ENCODE peak calls at places on chromosomes 3 and 15, in six cellular contexts. One of them, this sample, is unnamed.

GRCh38 chr15:100995471-100996430 is 76.6 kb downstream of the LRRK1 start:
- ATAC-seq in upper lobe of left lung: peak
- ATAC-seq in A549: no peak
- ATAC-seq in K562: no peak
- ATAC-seq in HepG2: no peak
- ATAC-seq in GM12878: no peak
- ATAC-seq in this sample: no peak

GRCh38 chr3:20197775-20198174 is 11.8 kb upstream of the SGO1 start:
- ATAC-seq in upper lobe of left lung: no peak
- ATAC-seq in A549: no peak
- ATAC-seq in K562: no peak
- ATAC-seq in HepG2: no peak
- ATAC-seq in GM12878: no peak
- ATAC-seq in this sample: no peak

GRCh38 chr15:99967841-99968371 is 234.7 kb upstream of the LYSMD4 start:
- ATAC-seq in upper lobe of left lung: no peak
- ATAC-seq in A549: no peak
- ATAC-seq in K562: no peak
- ATAC-seq in HepG2: no peak
- ATAC-seq in GM12878: no peak
- ATAC-seq in this sample: no peak

GRCh38 chr3:23999012-23999641 is 54.0 kb downstream of the NR1D2 start:
- ATAC-seq in upper lobe of left lung: no peak
- ATAC-seq in A549: peak
- ATAC-seq in K562: peak
- ATAC-seq in HepG2: peak
- ATAC-seq in GM12878: peak
- ATAC-seq in this sample: no peak

GRCh38 chr3:183817639-183818038 is 7.7 kb downstream of the MAP6D1 start:
- ATAC-seq in upper lobe of left lung: no peak
- ATAC-seq in A549: no peak
- ATAC-seq in K562: no peak
- ATAC-seq in HepG2: no peak
- ATAC-seq in GM12878: no peak
- ATAC-seq in this sample: no peak

GRCh38 chr15:63231717-63232116 is 42.3 kb downstream of the RAB8B start:
- ATAC-seq in upper lobe of left lung: no peak
- ATAC-seq in A549: no peak
- ATAC-seq in K562: no peak
- ATAC-seq in HepG2: no peak
- ATAC-seq in GM12878: no peak
- ATAC-seq in this sample: peak

GRCh38 chr3:47318921-47319320 is 36.2 kb downstream of the KLHL18 start:
- ATAC-seq in upper lobe of left lung: no peak
- ATAC-seq in A549: no peak
- ATAC-seq in K562: no peak
- ATAC-seq in HepG2: no peak
- ATAC-seq in GM12878: no peak
- ATAC-seq in this sample: no peak

GRCh38 chr15:71891026-71891425 is 80.7 kb downstream of the NR2E3 start:
- ATAC-seq in upper lobe of left lung: no peak
- ATAC-seq in A549: no peak
- ATAC-seq in K562: no peak
- ATAC-seq in HepG2: no peak
- ATAC-seq in GM12878: no peak
- ATAC-seq in this sample: no peak

GRCh38 chr15:89051875-89052274 is 36.4 kb upstream of the ABHD2 start:
- ATAC-seq in upper lobe of left lung: no peak
- ATAC-seq in A549: no peak
- ATAC-seq in K562: no peak
- ATAC-seq in HepG2: no peak
- ATAC-seq in GM12878: no peak
- ATAC-seq in this sample: peak

GRCh38 chr15:59622289-59622688 is 10.7 kb downstream of the GCNT3 start:
- ATAC-seq in upper lobe of left lung: no peak
- ATAC-seq in A549: peak
- ATAC-seq in K562: peak
- ATAC-seq in HepG2: peak
- ATAC-seq in GM12878: peak
- ATAC-seq in this sample: no peak

GRCh38 chr3:48430359-48431101 is 644 bp upstream of the PLXNB1 start:
- ATAC-seq in upper lobe of left lung: peak
- ATAC-seq in A549: no peak
- ATAC-seq in K562: no peak
- ATAC-seq in HepG2: peak
- ATAC-seq in GM12878: no peak
- ATAC-seq in this sample: peak

GRCh38 chr3:152317956-152318355 is 49.2 kb downstream of the MBNL1 start:
- ATAC-seq in upper lobe of left lung: no peak
- ATAC-seq in A549: no peak
- ATAC-seq in K562: no peak
- ATAC-seq in HepG2: no peak
- ATAC-seq in GM12878: no peak
- ATAC-seq in this sample: peak

GRCh38 chr3:151169700-151170224 is 33.3 kb downstream of the GPR171 start:
- ATAC-seq in upper lobe of left lung: peak
- ATAC-seq in A549: no peak
- ATAC-seq in K562: no peak
- ATAC-seq in HepG2: no peak
- ATAC-seq in GM12878: peak
- ATAC-seq in this sample: peak

GRCh38 chr3:79390352-79390751 is 377.4 kb downstream of the ROBO1 start:
- ATAC-seq in upper lobe of left lung: no peak
- ATAC-seq in A549: no peak
- ATAC-seq in K562: no peak
- ATAC-seq in HepG2: no peak
- ATAC-seq in GM12878: no peak
- ATAC-seq in this sample: no peak

GRCh38 chr3:57029924-57030323 is 30.5 kb upstream of the SPATA12 start:
- ATAC-seq in upper lobe of left lung: no peak
- ATAC-seq in A549: no peak
- ATAC-seq in K562: no peak
- ATAC-seq in HepG2: peak
- ATAC-seq in GM12878: no peak
- ATAC-seq in this sample: no peak

GRCh38 chr3:9108876-9109569 is 140.4 kb downstream of the SRGAP3 start:
- ATAC-seq in upper lobe of left lung: no peak
- ATAC-seq in A549: no peak
- ATAC-seq in K562: peak
- ATAC-seq in HepG2: no peak
- ATAC-seq in GM12878: no peak
- ATAC-seq in this sample: peak

GRCh38 chr15:98551936-98552562 is 96.3 kb upstream of the IGF1R start:
- ATAC-seq in upper lobe of left lung: no peak
- ATAC-seq in A549: no peak
- ATAC-seq in K562: no peak
- ATAC-seq in HepG2: no peak
- ATAC-seq in GM12878: no peak
- ATAC-seq in this sample: no peak

GRCh38 chr3:119098620-119099222 is 47.2 kb upstream of the TEX55 start:
- ATAC-seq in upper lobe of left lung: no peak
- ATAC-seq in A549: peak
- ATAC-seq in K562: peak
- ATAC-seq in HepG2: no peak
- ATAC-seq in GM12878: peak
- ATAC-seq in this sample: no peak

GRCh38 chr15:89139613-89140499 is 51.6 kb downstream of the ABHD2 start:
- ATAC-seq in upper lobe of left lung: peak
- ATAC-seq in A549: peak
- ATAC-seq in K562: peak
- ATAC-seq in HepG2: peak
- ATAC-seq in GM12878: no peak
- ATAC-seq in this sample: no peak

GRCh38 chr3:125079675-125080045 is 23.9 kb upstream of the HEG1 start:
- ATAC-seq in upper lobe of left lung: no peak
- ATAC-seq in A549: peak
- ATAC-seq in K562: no peak
- ATAC-seq in HepG2: no peak
- ATAC-seq in GM12878: no peak
- ATAC-seq in this sample: no peak

GRCh38 chr15:36050899-36051298 is 504.9 kb upstream of the DPH6 start:
- ATAC-seq in upper lobe of left lung: no peak
- ATAC-seq in A549: no peak
- ATAC-seq in K562: no peak
- ATAC-seq in HepG2: no peak
- ATAC-seq in GM12878: no peak
- ATAC-seq in this sample: no peak

GRCh38 chr15:96440978-96441377 is 110.5 kb downstream of the NR2F2 start:
- ATAC-seq in upper lobe of left lung: no peak
- ATAC-seq in A549: no peak
- ATAC-seq in K562: peak
- ATAC-seq in HepG2: no peak
- ATAC-seq in GM12878: no peak
- ATAC-seq in this sample: no peak

DNA sequence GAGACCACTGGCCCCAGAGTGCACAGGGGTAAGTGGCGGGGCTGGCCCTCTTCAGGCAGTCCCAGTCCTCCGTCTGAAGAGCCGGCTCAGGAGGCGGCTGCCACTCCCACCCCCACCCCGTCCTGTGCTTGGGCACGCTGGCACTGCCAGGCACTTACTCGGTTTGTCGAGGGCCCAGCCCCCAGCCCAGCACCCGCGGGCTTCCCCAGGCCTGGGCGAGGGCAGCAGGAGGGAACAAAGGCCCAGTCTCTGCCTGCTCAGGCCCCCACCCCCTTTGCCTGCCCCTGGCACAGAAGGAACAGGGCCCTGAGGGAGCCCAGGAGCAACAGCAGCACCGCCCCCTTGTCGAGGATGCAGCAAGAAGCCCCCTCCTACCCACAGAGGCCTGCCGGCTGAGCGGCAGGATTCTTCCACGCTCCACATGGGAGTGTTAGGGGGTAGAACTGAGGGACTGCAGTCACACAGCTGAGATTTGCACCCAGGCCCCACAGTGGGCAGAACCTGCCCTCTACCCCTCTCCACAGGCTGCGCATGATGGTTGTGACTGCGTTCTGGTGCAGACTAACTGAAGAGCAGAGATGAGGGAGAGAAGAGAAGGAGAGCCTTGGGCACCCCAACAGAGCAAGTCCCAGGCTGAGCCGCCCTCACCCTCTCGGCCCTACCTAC is 8.9 kb downstream of the DUSP7 start:
- ATAC-seq in upper lobe of left lung: peak
- ATAC-seq in A549: peak
- ATAC-seq in K562: no peak
- ATAC-seq in HepG2: no peak
- ATAC-seq in GM12878: no peak
- ATAC-seq in this sample: no peak
- TF ChIP-seq POLR2A in upper lobe of left lung: no peak
- TF ChIP-seq POLR2A in A549: no peak
- TF ChIP-seq POLR2A in K562: no peak
- TF ChIP-seq POLR2A in HepG2: no peak
- TF ChIP-seq POLR2A in GM12878: no peak
- TF ChIP-seq POLR2A in this sample: no peak

GRCh38 chr3:196108075-196108743 is 26.3 kb upstream of the TFRC start:
- ATAC-seq in upper lobe of left lung: no peak
- ATAC-seq in A549: no peak
- ATAC-seq in K562: peak
- ATAC-seq in HepG2: peak
- ATAC-seq in GM12878: no peak
- ATAC-seq in this sample: no peak
- TF ChIP-seq EP300 in upper lobe of left lung: no peak
- TF ChIP-seq EP300 in A549: no peak
- TF ChIP-seq EP300 in K562: peak
- TF ChIP-seq EP300 in HepG2: no peak
- TF ChIP-seq EP300 in GM12878: no peak
- TF ChIP-seq EP300 in this sample: no peak

GRCh38 chr3:4746241-4746958 is 232.8 kb upstream of the BHLHE40 start:
- ATAC-seq in upper lobe of left lung: no peak
- ATAC-seq in A549: peak
- ATAC-seq in K562: no peak
- ATAC-seq in HepG2: no peak
- ATAC-seq in GM12878: no peak
- ATAC-seq in this sample: no peak
- TF ChIP-seq POLR2A in upper lobe of left lung: no peak
- TF ChIP-seq POLR2A in A549: no peak
- TF ChIP-seq POLR2A in K562: no peak
- TF ChIP-seq POLR2A in HepG2: no peak
- TF ChIP-seq POLR2A in GM12878: no peak
- TF ChIP-seq POLR2A in this sample: no peak

DNA sequence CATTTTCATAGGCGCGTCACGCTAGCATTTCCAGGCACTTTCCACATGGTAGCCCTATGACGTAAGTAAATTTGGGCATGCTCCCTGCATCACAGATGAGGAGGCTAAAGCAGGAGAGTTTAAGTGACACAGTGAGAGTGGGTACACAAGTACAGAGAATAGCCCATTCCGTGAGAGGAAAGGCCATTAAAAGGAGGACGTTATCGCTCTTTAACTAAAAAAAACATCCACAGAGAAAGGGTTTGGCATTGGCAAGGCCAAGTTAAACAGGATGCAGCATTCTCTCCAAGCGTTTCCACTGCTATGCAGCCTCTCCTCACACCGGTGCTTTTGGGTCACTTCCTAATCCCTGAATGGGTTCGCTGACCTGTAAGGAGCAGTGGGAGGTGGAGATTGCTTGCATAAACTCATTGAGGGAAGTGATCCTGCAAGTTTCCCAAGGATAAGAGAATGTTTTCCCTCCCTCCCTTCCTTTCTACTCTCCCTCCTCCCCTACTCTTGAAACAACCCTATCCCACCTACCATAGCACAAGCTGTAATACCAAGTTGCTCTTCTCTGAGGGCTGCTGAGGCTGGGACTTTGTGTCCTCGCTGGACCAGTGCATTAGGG is 147.7 kb downstream of the VGLL4 start:
- ATAC-seq in upper lobe of left lung: peak
- ATAC-seq in A549: no peak
- ATAC-seq in K562: no peak
- ATAC-seq in HepG2: no peak
- ATAC-seq in GM12878: no peak
- ATAC-seq in this sample: peak
- TF ChIP-seq EP300 in upper lobe of left lung: no peak
- TF ChIP-seq EP300 in A549: no peak
- TF ChIP-seq EP300 in K562: no peak
- TF ChIP-seq EP300 in HepG2: no peak
- TF ChIP-seq EP300 in GM12878: no peak
- TF ChIP-seq EP300 in this sample: no peak

DNA sequence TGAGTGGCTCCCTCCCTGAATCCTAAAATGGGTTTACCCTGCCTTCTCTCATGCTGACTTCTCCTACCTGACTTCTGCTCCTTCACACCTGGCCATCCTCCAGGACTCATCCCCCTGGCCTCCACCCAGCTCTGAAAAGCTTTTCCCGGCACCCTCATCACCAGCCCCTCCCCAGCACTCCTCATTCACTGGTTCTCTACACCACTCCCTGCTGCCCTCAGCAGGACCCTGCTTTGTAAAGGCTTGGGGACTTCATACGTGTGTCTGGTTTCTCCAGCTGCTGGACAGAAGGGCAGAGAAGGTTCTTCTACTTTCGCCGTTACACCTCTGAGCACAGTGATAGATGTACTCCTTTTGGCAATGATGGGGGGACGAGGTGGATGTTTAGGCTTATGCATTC is 184.9 kb upstream of the UBE3A start:
- ATAC-seq in upper lobe of left lung: no peak
- ATAC-seq in A549: no peak
- ATAC-seq in K562: no peak
- ATAC-seq in HepG2: no peak
- ATAC-seq in GM12878: no peak
- ATAC-seq in this sample: no peak
- TF ChIP-seq POLR2A in upper lobe of left lung: no peak
- TF ChIP-seq POLR2A in A549: no peak
- TF ChIP-seq POLR2A in K562: no peak
- TF ChIP-seq POLR2A in HepG2: no peak
- TF ChIP-seq POLR2A in GM12878: no peak
- TF ChIP-seq POLR2A in this sample: no peak